ENCODE peak calls at places on chromosome 6, in six cellular contexts. One of them, this sample, is unnamed.
A peak's percentile ranks its signal among the peaks of the same experiment; 100 is the strongest.

GRCh38 chr6:46808806-46809205 is 15.6 kb downstream of the MEP1A start:
- DNase-seq in prostate gland: no peak
- DNase-seq in B cell: no peak
- DNase-seq in WTC11: no peak
- DNase-seq in AG04449: no peak
- DNase-seq in GM23338: no peak
- DNase-seq in this sample: no peak

GRCh38 chr6:156563710-156564109 is 213.5 kb upstream of the ARID1B start:
- DNase-seq in prostate gland: no peak
- DNase-seq in B cell: no peak
- DNase-seq in WTC11: no peak
- DNase-seq in AG04449: no peak
- DNase-seq in GM23338: no peak
- DNase-seq in this sample: no peak

GRCh38 chr6:136244061-136244616 is 6.0 kb downstream of the MTFR2 start:
- DNase-seq in prostate gland: no peak
- DNase-seq in B cell: no peak
- DNase-seq in WTC11: no peak
- DNase-seq in AG04449: peak; percentile 46
- DNase-seq in GM23338: no peak
- DNase-seq in this sample: no peak

GRCh38 chr6:146909376-146909775 is 294.8 kb upstream of the STXBP5 start:
- DNase-seq in prostate gland: no peak
- DNase-seq in B cell: no peak
- DNase-seq in WTC11: no peak
- DNase-seq in AG04449: no peak
- DNase-seq in GM23338: no peak
- DNase-seq in this sample: no peak

GRCh38 chr6:106056060-106056737 is 29.9 kb upstream of the PRDM1 start:
- DNase-seq in prostate gland: no peak
- DNase-seq in B cell: no peak
- DNase-seq in WTC11: peak; percentile 24
- DNase-seq in AG04449: no peak
- DNase-seq in GM23338: peak; percentile 37
- DNase-seq in this sample: no peak

GRCh38 chr6:6635869-6636268 is 47.3 kb downstream of the LY86 start:
- DNase-seq in prostate gland: no peak
- DNase-seq in B cell: no peak
- DNase-seq in WTC11: no peak
- DNase-seq in AG04449: no peak
- DNase-seq in GM23338: no peak
- DNase-seq in this sample: no peak

GRCh38 chr6:74362391-74362790 is 666.4 kb downstream of the CD109 start:
- DNase-seq in prostate gland: no peak
- DNase-seq in B cell: no peak
- DNase-seq in WTC11: no peak
- DNase-seq in AG04449: no peak
- DNase-seq in GM23338: no peak
- DNase-seq in this sample: no peak

GRCh38 chr6:141851063-141851462 is 281.7 kb upstream of the GJE1 start:
- DNase-seq in prostate gland: no peak
- DNase-seq in B cell: no peak
- DNase-seq in WTC11: no peak
- DNase-seq in AG04449: no peak
- DNase-seq in GM23338: no peak
- DNase-seq in this sample: no peak

GRCh38 chr6:149921361-149921760 is 1.6 kb downstream of the RAET1G start:
- DNase-seq in prostate gland: no peak
- DNase-seq in B cell: no peak
- DNase-seq in WTC11: no peak
- DNase-seq in AG04449: no peak
- DNase-seq in GM23338: no peak
- DNase-seq in this sample: no peak

GRCh38 chr6:160297310-160297709 is 38.7 kb upstream of the SLC22A2 start:
- DNase-seq in prostate gland: no peak
- DNase-seq in B cell: no peak
- DNase-seq in WTC11: peak; percentile 54
- DNase-seq in AG04449: no peak
- DNase-seq in GM23338: peak; percentile 56
- DNase-seq in this sample: no peak
- TF ChIP-seq CTCF in prostate gland: no peak
- TF ChIP-seq CTCF in B cell: no peak
- TF ChIP-seq CTCF in WTC11: no peak
- TF ChIP-seq CTCF in AG04449: no peak
- TF ChIP-seq CTCF in GM23338: peak; percentile 41
- TF ChIP-seq CTCF in this sample: peak; percentile 13

DNA sequence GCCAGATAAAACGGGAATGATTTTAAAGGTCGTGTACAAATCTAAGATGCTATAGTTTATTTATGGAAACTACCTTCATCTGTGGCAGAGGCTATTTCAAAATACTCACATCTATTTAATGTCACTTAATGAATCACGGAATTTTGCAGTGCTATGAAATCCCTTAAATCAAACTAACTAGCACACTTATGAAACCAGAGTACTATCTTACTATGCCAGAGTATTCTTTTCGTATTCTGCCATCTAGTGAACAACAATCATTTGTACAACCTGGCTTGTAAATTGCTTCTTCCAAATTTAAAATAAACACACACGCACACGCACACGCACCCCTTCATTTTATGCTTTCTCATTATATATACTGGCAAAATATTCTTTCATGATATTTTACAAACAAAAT is 78.0 kb upstream of the BMP5 start:
- DNase-seq in prostate gland: no peak
- DNase-seq in B cell: no peak
- DNase-seq in WTC11: no peak
- DNase-seq in AG04449: peak; percentile 7
- DNase-seq in GM23338: no peak
- DNase-seq in this sample: no peak
- TF ChIP-seq CTCF in prostate gland: peak; percentile 50
- TF ChIP-seq CTCF in B cell: no peak
- TF ChIP-seq CTCF in WTC11: no peak
- TF ChIP-seq CTCF in AG04449: no peak
- TF ChIP-seq CTCF in GM23338: peak; percentile 18
- TF ChIP-seq CTCF in this sample: no peak

DNA sequence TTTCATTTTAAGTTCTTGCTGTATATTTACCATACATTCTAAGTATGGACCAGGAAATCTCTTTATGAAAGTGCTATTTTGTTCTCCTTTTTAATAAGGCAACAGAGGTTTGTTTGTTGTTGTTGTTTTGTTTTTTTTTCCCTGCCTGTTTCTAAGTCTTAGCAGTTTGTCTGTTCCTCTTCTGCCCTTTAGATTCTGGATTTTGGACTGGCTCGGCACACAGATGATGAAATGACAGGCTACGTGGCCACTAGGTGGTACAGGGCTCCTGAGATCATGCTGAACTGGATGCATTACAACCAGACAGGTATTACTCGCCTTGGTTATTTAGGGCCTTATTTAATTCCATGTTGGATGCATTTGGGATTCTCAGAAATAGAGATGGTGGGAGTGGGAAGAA is 48.0 kb downstream of the MAPK14 start:
- DNase-seq in prostate gland: no peak
- DNase-seq in B cell: no peak
- DNase-seq in WTC11: no peak
- DNase-seq in AG04449: no peak
- DNase-seq in GM23338: peak; percentile 53
- DNase-seq in this sample: no peak
- TF ChIP-seq CTCF in prostate gland: no peak
- TF ChIP-seq CTCF in B cell: peak; percentile 47
- TF ChIP-seq CTCF in WTC11: no peak
- TF ChIP-seq CTCF in AG04449: no peak
- TF ChIP-seq CTCF in GM23338: peak; percentile 48
- TF ChIP-seq CTCF in this sample: peak; percentile 34

GRCh38 chr6:39812853-39813533 is 20.8 kb downstream of the DAAM2 start:
- DNase-seq in prostate gland: no peak
- DNase-seq in B cell: no peak
- DNase-seq in WTC11: no peak
- DNase-seq in AG04449: peak; percentile 70
- DNase-seq in GM23338: no peak
- DNase-seq in this sample: no peak
- TF ChIP-seq CTCF in prostate gland: no peak
- TF ChIP-seq CTCF in B cell: no peak
- TF ChIP-seq CTCF in WTC11: no peak
- TF ChIP-seq CTCF in AG04449: peak; percentile 48
- TF ChIP-seq CTCF in GM23338: peak; percentile 7
- TF ChIP-seq CTCF in this sample: no peak

DNA sequence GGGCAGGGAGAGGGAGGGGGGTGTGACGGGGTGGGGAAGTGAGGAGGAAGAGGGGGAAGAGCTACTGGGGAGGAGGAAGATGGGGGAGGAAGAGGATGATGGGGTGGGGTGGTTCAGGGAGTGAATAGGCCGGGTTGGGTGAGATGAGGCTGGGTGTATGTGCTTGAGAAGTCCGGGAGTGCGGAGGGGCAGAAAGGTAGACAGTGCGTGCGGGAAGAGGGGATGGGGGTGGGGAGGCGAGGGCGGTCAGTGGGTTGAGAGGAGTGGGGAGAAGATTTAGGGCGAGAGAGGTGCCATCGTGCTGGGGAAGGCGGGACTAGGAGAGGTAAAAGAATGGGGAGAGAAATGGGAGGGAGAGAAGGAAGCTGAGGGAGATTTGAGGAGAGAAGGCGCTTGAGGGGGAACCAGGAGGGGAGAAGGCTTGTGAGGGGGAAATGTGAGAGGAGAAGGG is 30.9 kb upstream of the NOTCH4 start:
- DNase-seq in prostate gland: no peak
- DNase-seq in B cell: no peak
- DNase-seq in WTC11: peak; percentile 24
- DNase-seq in AG04449: no peak
- DNase-seq in GM23338: peak; percentile 64
- DNase-seq in this sample: no peak
- TF ChIP-seq CTCF in prostate gland: no peak
- TF ChIP-seq CTCF in B cell: no peak
- TF ChIP-seq CTCF in WTC11: no peak
- TF ChIP-seq CTCF in AG04449: no peak
- TF ChIP-seq CTCF in GM23338: no peak
- TF ChIP-seq CTCF in this sample: no peak